ENCODE peak calls at places on chromosomes 16 and 17, in nine cellular contexts. T is tibial artery; R is A549; N is CD4-positive, alpha-beta memory T cell; A is colonic mucosa; U is heart right ventricle; E is CD8-positive, alpha-beta memory T cell; D is breast epithelium; X is heart left ventricle. V is an unnamed sample. For H3K4me1, the result is how much of the 10 kb centered on the place peaks cover.

GRCh38 chr16:64440421-64440831 is 681.4 kb downstream of the CDH11 start:
- DNase-seq in T (peak), E (no peak), R (peak), D (no peak), A (no peak), N (no peak), X (peak), U (peak), V (no peak)

GRCh38 chr16:27366687-27367462 is 35.1 kb upstream of the IL21R start:
- DNase-seq in E (no peak), N (no peak), R (no peak), D (no peak), T (no peak), A (no peak), X (no peak), U (no peak), V (no peak)

GRCh38 chr16:87317766-87318121 is 552 bp upstream of the C16orf95 start:
- DNase-seq in A (peak), E (no peak), T (peak), D (no peak), R (peak), X (peak), N (peak), U (peak), V (peak)

GRCh38 chr17:66855204-66855603 is 20.3 kb downstream of the CACNG5 start:
- DNase-seq in N (no peak), U (no peak), T (no peak), D (no peak), E (no peak), R (no peak), A (peak), X (no peak), V (no peak)

GRCh38 chr17:43799047-43799446 is 18.8 kb downstream of the CFAP97D1 start:
- DNase-seq in R (no peak), X (no peak), N (no peak), T (no peak), D (no peak), U (no peak), E (no peak), A (no peak), V (no peak)

GRCh38 chr16:8581923-8582580 is 8.3 kb downstream of the TMEM114 start:
- DNase-seq in E (no peak), R (no peak), A (no peak), X (no peak), U (no peak), D (no peak), T (peak), N (no peak), V (peak)

GRCh38 chr17:14784997-14785696 is 480.0 kb downstream of the PMP22 start:
- DNase-seq in N (no peak), A (no peak), X (no peak), D (no peak), E (peak), T (no peak), U (no peak), R (no peak), V (no peak)

GRCh38 chr16:1539720-1540555 is 6.5 kb downstream of the TMEM204 start:
- DNase-seq in E (no peak), X (no peak), R (no peak), N (no peak), U (no peak), D (no peak), A (no peak), T (no peak), V (no peak)

GRCh38 chr16:12535535-12536411 is 267.9 kb downstream of the CPPED1 start:
- DNase-seq in E (no peak), T (no peak), N (no peak), X (no peak), D (no peak), U (no peak), R (peak), A (no peak), V (no peak)

GRCh38 chr17:6642592-6642991 is 1.7 kb downstream of the TXNDC17 start:
- DNase-seq in A (no peak), R (no peak), N (no peak), E (no peak), X (no peak), U (no peak), T (no peak), D (no peak), V (no peak)

GRCh38 chr16:10151718-10152117 is 30.5 kb downstream of the GRIN2A start:
- DNase-seq in T (no peak), R (no peak), A (no peak), X (no peak), E (no peak), D (no peak), N (no peak), U (no peak), V (no peak)

GRCh38 chr16:17793354-17793753 is 322.6 kb upstream of the XYLT1 start:
- DNase-seq in A (no peak), U (no peak), E (no peak), R (no peak), T (no peak), X (no peak), N (no peak), D (no peak), V (no peak)

DNA sequence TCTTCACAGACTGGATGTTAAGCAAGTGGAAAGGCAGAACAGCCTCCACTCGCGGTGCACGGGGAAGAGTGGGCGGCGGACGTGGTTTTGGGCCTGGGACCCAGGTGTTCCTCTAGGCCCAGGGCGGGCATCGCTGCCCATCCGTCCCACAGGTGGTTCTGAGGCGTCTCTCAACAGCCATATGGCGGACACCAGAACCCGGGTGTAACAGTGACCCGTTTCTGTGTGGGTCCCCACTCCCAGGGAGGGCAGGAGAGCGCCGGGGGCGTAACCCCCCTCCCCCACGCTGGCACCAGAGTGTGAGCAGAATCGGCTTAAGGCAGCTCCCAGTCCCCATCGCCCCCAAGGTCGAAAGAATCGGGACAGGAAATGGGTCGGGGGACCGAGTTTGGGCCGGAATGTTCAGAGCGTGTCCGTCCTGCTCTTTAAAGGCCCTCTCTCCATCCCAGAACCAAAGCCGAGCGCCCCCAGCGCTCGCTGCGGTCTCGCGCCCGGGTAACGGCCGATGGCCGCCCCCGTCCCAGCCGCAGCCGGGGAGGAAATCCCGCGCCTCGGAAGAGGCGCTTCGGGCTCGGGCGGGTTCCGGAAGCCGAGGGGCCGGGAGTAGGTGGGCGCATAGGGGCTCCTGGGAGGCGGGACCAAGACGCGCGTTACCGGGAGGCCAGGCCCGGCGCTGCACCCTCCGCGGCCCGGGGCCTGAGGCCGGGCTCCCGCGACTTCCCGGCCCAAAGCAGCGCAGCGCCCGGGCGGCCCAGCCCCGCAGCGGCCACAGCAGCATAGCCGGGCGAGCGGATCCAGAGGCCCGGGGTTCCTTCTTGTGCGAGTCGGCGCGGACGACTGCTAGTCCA is at the start of gene TK2:
- DNase-seq in D (no peak), E (peak), A (peak), N (peak), T (peak), X (peak), U (peak), R (no peak), V (peak)
- H3K4me1 ChIP-seq in D (under half), E (half or more), A (under half), N (half or more), T (half or more), X (under half), U (under half), R (under half), V (half or more)

DNA sequence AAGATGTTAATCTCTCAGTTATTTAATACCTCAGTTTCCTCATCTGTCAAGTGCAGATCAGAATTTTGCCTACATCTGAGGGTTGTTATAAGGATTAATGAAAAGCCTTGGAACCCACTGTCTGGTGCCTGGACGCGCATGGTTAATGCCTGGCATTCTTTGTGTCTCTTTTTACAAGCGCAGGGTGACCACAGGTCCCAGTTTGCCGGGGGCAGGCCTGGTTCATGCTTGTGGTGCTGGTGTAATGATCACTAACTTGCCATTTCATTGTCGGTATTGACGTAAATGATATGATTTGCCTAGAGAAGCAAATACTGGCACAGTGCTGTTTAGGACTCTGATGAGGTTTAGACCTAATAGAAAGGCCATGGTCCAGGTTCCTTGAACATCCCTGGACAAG is 23.1 kb downstream of the MRC2 start:
- DNase-seq in R (no peak), T (no peak), X (no peak), A (no peak), E (no peak), U (no peak), N (no peak), D (no peak), V (peak)
- H3K4me3 ChIP-seq in R (no peak), T (no peak), X (no peak), A (no peak), E (no peak), U (no peak), N (no peak), D (no peak), V (no peak)

GRCh38 chr17:78719630-78720298 is 62.3 kb downstream of the CYTH1 start:
- DNase-seq in U (no peak), T (no peak), D (no peak), X (no peak), E (no peak), R (no peak), N (no peak), A (no peak), V (no peak)

GRCh38 chr17:78716292-78716691 is 65.8 kb downstream of the CYTH1 start:
- DNase-seq in D (no peak), A (no peak), N (no peak), T (no peak), U (no peak), E (no peak), R (no peak), X (no peak), V (no peak)

GRCh38 chr17:78717431-78717980 is 64.6 kb downstream of the CYTH1 start:
- DNase-seq in D (no peak), T (no peak), U (no peak), E (no peak), A (no peak), N (no peak), R (peak), X (no peak), V (no peak)

GRCh38 chr17:78716814-78717393 is 65.2 kb downstream of the CYTH1 start:
- DNase-seq in X (peak), A (peak), E (peak), D (peak), U (peak), N (peak), R (peak), T (peak), V (peak)

DNA sequence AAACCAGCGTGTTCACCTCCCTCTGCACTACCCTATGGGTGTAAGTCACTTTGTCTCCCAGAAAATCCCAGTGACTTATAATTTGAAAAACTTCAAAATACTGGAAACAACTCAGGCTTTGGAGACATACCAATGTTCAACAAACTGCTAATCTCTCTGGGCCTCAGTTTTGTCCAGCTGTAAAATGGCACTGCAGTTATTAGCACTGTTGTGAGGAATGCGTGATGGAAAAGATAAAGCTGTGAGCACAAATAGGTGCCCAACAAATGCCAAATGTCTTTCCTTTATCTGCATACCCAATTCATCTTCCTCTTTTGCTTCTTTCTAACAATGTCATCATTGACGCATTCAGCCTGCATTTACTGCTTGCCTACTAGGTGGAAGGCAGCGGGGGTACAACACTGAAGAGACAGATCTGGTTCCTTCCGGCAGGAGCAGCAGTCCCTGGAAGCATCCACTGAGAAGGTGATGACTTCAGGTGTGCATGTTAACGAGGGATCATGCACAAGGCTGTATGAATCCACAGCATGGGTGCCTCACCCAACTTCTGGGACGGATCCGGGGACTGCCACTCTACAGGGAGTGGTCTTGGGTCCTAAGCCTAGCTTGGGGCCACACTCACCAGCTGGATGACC is 63.4 kb downstream of the CYTH1 start:
- DNase-seq in E (no peak), X (no peak), U (no peak), N (no peak), T (no peak), A (no peak), R (no peak), D (no peak), V (no peak)
- H3K4me1 ChIP-seq in E (half or more), X (under half), U (half or more), N (half or more), T (half or more), A (half or more), R (half or more), D (under half), V (half or more)

DNA sequence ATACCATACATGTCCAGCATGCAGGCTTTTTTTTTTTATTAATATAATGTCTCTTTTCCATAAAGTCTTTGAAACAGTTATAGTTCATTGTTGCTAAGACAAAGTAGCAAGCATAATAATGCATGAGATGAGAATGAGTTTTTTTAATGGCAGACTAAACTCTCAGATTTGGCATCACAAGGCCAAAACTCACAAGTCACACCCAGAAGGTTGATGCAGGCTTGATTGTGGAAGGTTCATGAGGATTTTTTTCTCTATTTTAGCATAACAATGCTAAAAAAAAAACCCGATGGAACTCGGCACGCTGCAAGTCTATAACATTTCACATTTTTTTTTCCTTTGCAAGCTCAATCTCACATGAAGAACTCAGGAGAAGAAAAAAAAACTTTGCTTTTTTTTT is 2.8 kb downstream of the MAF start:
- DNase-seq in D (no peak), N (no peak), U (no peak), A (no peak), T (no peak), R (no peak), E (no peak), X (no peak), V (no peak)
- H3K4me3 ChIP-seq in D (peak), N (peak), U (peak), A (peak), T (peak), R (no peak), E (peak), X (peak), V (peak)

GRCh38 chr17:1766382-1767135 is 4.7 kb downstream of the SERPINF1 start:
- DNase-seq in N (no peak), X (no peak), D (no peak), R (no peak), U (no peak), E (no peak), T (peak), A (no peak), V (no peak)

GRCh38 chr17:1769826-1770477 is 8.1 kb downstream of the SERPINF1 start:
- DNase-seq in A (no peak), X (no peak), T (no peak), E (peak), D (peak), N (no peak), U (no peak), R (peak), V (no peak)

GRCh38 chr17:1764274-1764673 is 2.4 kb downstream of the SERPINF1 start:
- DNase-seq in N (peak), U (peak), D (peak), T (peak), R (no peak), E (peak), X (peak), A (peak), V (peak)

GRCh38 chr17:1765576-1765975 is 3.7 kb downstream of the SERPINF1 start:
- DNase-seq in N (no peak), R (no peak), A (no peak), D (no peak), T (no peak), U (no peak), E (no peak), X (no peak), V (no peak)

DNA sequence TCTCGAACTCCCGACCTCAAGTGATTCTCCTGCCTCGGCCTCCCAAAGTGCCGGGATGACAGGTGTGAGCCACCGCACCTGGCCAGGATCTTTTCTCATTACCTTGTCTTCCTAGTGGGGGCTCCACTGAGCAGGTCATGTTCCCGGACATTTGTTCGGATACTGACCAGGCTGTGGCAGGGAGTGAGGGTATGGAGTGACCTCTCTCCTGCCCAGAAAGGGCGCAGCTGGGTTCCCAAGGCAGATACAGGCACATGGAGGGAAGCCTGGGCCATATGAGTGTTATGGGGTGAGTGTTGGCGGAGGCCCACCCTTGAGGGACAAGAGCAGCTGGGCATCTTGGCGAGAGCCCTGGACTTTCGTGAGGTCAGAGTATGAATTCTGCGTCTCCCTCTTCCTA is 5.5 kb downstream of the SERPINF1 start:
- DNase-seq in T (no peak), E (no peak), A (no peak), D (no peak), R (no peak), X (no peak), N (no peak), U (no peak), V (no peak)
- H3K4me1 ChIP-seq in T (under half), E (under half), A (under half), D (under half), R (under half), X (under half), N (under half), U (under half), V (half or more)

DNA sequence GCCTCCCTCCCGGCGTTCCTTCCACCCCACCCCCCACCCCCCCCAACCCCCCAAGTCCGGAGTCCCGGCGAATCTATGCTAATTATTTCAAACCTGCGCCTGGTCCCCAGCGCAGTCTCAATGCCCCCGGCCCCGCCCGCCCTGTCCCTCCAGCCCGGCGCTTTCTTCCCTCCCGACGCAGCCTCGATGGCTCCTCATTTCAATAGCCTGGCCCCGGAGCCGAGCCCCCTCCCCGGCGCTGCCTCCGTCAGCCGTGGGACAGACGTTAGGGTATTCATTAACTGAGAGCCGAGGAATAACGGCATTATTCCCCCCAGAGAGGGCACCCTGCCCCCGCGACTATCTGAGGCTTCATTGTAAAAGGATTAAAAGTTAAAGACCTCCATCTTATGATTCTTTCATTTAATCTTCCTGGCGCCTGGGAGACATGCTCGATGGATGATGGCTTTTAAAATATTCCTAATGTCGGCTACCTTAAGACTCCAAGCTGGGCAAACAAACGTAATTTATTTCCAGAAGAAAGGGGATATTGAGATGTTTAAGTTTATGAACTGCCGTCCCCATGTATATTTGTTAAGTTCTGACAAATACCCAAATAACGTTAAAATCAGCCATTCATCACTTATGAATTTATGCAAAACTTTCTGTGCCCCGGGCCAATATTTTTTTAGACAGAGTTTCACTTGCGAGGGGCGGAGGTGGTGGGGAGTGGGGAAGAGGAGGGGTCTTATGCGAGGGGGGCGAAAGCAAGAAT is 3.4 kb downstream of the NOG start:
- DNase-seq in U (no peak), E (peak), D (no peak), R (no peak), T (no peak), X (no peak), A (no peak), N (no peak), V (no peak)
- H3K4me3 ChIP-seq in U (peak), E (peak), D (peak), R (peak), T (peak), X (peak), A (no peak), N (no peak), V (peak)

GRCh38 chr16:49622421-49623402 is 233.2 kb downstream of the ZNF423 start:
- DNase-seq in R (no peak), X (no peak), U (no peak), N (no peak), A (no peak), D (no peak), E (no peak), T (no peak), V (no peak)

GRCh38 chr16:49628148-49628547 is 227.8 kb downstream of the ZNF423 start:
- DNase-seq in D (no peak), N (no peak), U (no peak), X (no peak), R (no peak), T (no peak), E (no peak), A (no peak), V (no peak)

GRCh38 chr16:49623501-49624266 is 232.2 kb downstream of the ZNF423 start:
- DNase-seq in D (no peak), X (no peak), N (no peak), R (no peak), E (no peak), T (no peak), U (no peak), A (no peak), V (no peak)

GRCh38 chr16:49622084-49622390 is 233.9 kb downstream of the ZNF423 start:
- DNase-seq in E (no peak), U (no peak), T (no peak), R (no peak), X (no peak), D (no peak), N (no peak), A (no peak), V (no peak)

GRCh38 chr16:49625311-49626035 is 230.4 kb downstream of the ZNF423 start:
- DNase-seq in A (no peak), E (no peak), X (no peak), N (no peak), T (no peak), R (no peak), D (no peak), U (no peak), V (no peak)
- H3K4me1 ChIP-seq in A (under half), E (under half), X (under half), N (under half), T (under half), R (under half), D (under half), U (under half), V (under half)

V was measured in lower lobe of right lung.